ENCODE peak calls at places on chromosomes 6 and 20, in nine cellular contexts. N is foreskin melanocyte; S is renal cortical epithelial cell; G is BE2C; M is ELR; F is SW 1271; T is activated CD4-positive, CD25-positive, alpha-beta regulatory T cell; O is H4; H is activated naive CD8-positive, alpha-beta T cell treated with anti-CD3 and anti-CD28 coated beads, Interleukin-2, amount 50 U/mL, for 24 hours. Z is an unnamed sample.
A peak's percentile ranks its signal among the peaks of the same experiment; 100 is the strongest.

GRCh38 chr6:73722318-73723060 is 26.5 kb downstream of the CD109 start:
- DNase-seq in N (peak; percentile 84), S (peak; percentile 69), G (no peak), M (peak; percentile 98), F (no peak), T (no peak), O (peak; percentile 54), H (no peak), Z (peak; percentile 58)

GRCh38 chr6:37125779-37126553 is 44.0 kb upstream of the PIM1 start:
- DNase-seq in N (no peak), S (peak; percentile 80), G (no peak), M (no peak), F (no peak), T (no peak), O (no peak), H (no peak), Z (no peak)

GRCh38 chr20:23446505-23446904 is 6.2 kb downstream of the CST11 start:
- DNase-seq in N (peak; percentile 68), S (peak; percentile 75), G (peak; percentile 69), M (peak; percentile 47), F (no peak), T (no peak), O (peak; percentile 49), H (peak; percentile 49), Z (peak; percentile 78)

GRCh38 chr6:22087960-22088716 is 208.7 kb downstream of the PRL start:
- DNase-seq in N (no peak), S (no peak), G (no peak), M (no peak), F (no peak), T (no peak), O (no peak), H (no peak), Z (no peak)

GRCh38 chr20:53162251-53162835 is 190.2 kb downstream of the TSHZ2 start:
- DNase-seq in N (no peak), S (peak; percentile 76), G (no peak), M (peak; percentile 8), F (no peak), T (no peak), O (peak; percentile 84), H (no peak), Z (peak; percentile 56)

GRCh38 chr6:44898296-44898930 is 429.7 kb upstream of the RUNX2 start:
- DNase-seq in N (peak; percentile 13), S (peak; percentile 15), G (no peak), M (no peak), F (no peak), T (no peak), O (peak; percentile 48), H (peak; percentile 6), Z (no peak)

GRCh38 chr6:42211726-42212125 is 5.9 kb downstream of the MRPS10 start:
- DNase-seq in N (no peak), S (no peak), G (no peak), M (no peak), F (no peak), T (no peak), O (no peak), H (no peak), Z (no peak)

GRCh38 chr20:63112491-63113219 is 103.3 kb downstream of the YTHDF1 start:
- DNase-seq in N (no peak), S (no peak), G (no peak), M (no peak), F (no peak), T (no peak), O (no peak), H (no peak), Z (no peak)

GRCh38 chr6:125812394-125813231 is 21.9 kb downstream of the NCOA7 start:
- DNase-seq in N (peak; percentile 49), S (peak; percentile 87), G (peak; percentile 75), M (peak; percentile 84), F (no peak), T (no peak), O (peak; percentile 68), H (no peak), Z (peak; percentile 75)

GRCh38 chr6:156396791-156397418 is 380.3 kb upstream of the ARID1B start:
- DNase-seq in N (no peak), S (no peak), G (no peak), M (no peak), F (no peak), T (no peak), O (no peak), H (no peak), Z (no peak)

GRCh38 chr6:99745651-99746050 is 139.0 kb downstream of the PRDM13 start:
- DNase-seq in N (peak; percentile 7), S (no peak), G (no peak), M (peak; percentile 56), F (peak; percentile 7), T (no peak), O (no peak), H (no peak), Z (no peak)

GRCh38 chr6:168134399-168135201 is 55.6 kb upstream of the FRMD1 start:
- DNase-seq in N (no peak), S (no peak), G (no peak), M (no peak), F (no peak), T (no peak), O (no peak), H (no peak), Z (no peak)

GRCh38 chr20:45406260-45407066 is 1.6 kb upstream of the DBNDD2 start:
- DNase-seq in N (no peak), S (no peak), G (peak; percentile 67), M (peak; percentile 63), F (no peak), T (peak; percentile 13), O (no peak), H (peak; percentile 64), Z (peak; percentile 40)